ENCODE peak calls at places on chromosomes 4 and X, in six cellular contexts. D is AG04449; E is mesothelial cell of epicardium; Q is GM03348; K is NCI-H510A treated with DMSO at 0.1 percent for 48 hours; P is stimulated activated CD4-positive, alpha-beta T cell treated with anti-CD3 and anti-CD28 coated beads, Interleukin-2, amount 100 ng/mL, for 48 hours. U is an unnamed sample.

GRCh38 chrX:153974726-153975286 is 2.3 kb downstream of the TMEM187 start:
- DNase-seq in E (no peak), K (no peak), Q (no peak), P (no peak), D (no peak), U (no peak)

GRCh38 chr4:139896242-139896752 is 230.7 kb downstream of the MGST2 start:
- DNase-seq in P (no peak), Q (no peak), K (no peak), D (no peak), E (no peak), U (no peak)

GRCh38 chr4:185587444-185588161 is 52.3 kb upstream of the PDLIM3 start:
- DNase-seq in D (no peak), Q (no peak), K (no peak), P (peak; percentile 38), E (peak; percentile 70), U (peak; percentile 58)

GRCh38 chr4:53653484-53654053 is 62.3 kb upstream of the LNX1 start:
- DNase-seq in Q (no peak), D (no peak), P (no peak), E (no peak), K (peak; percentile 97), U (no peak)

GRCh38 chr4:74545488-74545887 is 100.6 kb downstream of the AREG start:
- DNase-seq in Q (no peak), E (no peak), P (no peak), K (no peak), D (no peak), U (no peak)

GRCh38 chr4:101791189-101791572 is 651 bp downstream of the BANK1 start:
- DNase-seq in Q (no peak), P (no peak), D (no peak), E (no peak), K (peak; percentile 40), U (no peak)

GRCh38 chr4:14449308-14449707 is 553.0 kb upstream of the CPEB2 start:
- DNase-seq in Q (no peak), K (no peak), E (no peak), D (no peak), P (no peak), U (no peak)

GRCh38 chrX:68999351-68999750 is 165.9 kb downstream of the PJA1 start:
- DNase-seq in P (no peak), D (no peak), E (peak; percentile 13), Q (no peak), K (no peak), U (no peak)

GRCh38 chr4:152476796-152477195 is 59.1 kb downstream of the FBXW7 start:
- DNase-seq in P (no peak), K (no peak), Q (no peak), E (no peak), D (no peak), U (no peak)

GRCh38 chrX:8773117-8773516 is 28.1 kb downstream of the FAM9A start:
- DNase-seq in E (no peak), P (no peak), K (no peak), Q (no peak), D (no peak), U (no peak)

GRCh38 chr4:148054275-148054674 is 322.4 kb downstream of the ARHGAP10 start:
- DNase-seq in E (no peak), K (peak; percentile 24), D (no peak), P (no peak), Q (no peak), U (no peak)

GRCh38 chrX:19912-20571 is 261.1 kb upstream of the PLCXD1 start:
- DNase-seq in D (no peak), E (peak; percentile 38), Q (no peak), P (no peak), K (no peak), U (no peak)

GRCh38 chr4:4460759-4461158 is 73.9 kb downstream of the NSG1 start:
- DNase-seq in K (no peak), E (no peak), P (no peak), D (no peak), Q (no peak), U (no peak)

GRCh38 chr4:165592386-165592785 is 213.6 kb downstream of the CPE start:
- DNase-seq in P (no peak), D (no peak), K (no peak), Q (peak; percentile 23), E (no peak), U (no peak)